ENCODE peak calls at places on chromosomes 4 and X, in four cellular contexts. D is GM12878, V is spleen, R is K562. P is an unnamed sample.

GRCh38 chr4:146432065-146432464 is 89.7 kb downstream of the SLC10A7 start:
- DNase-seq in V (no peak), D (no peak), R (no peak), P (no peak)

GRCh38 chr4:170226288-170226687 is 136.5 kb upstream of the AADAT start:
- DNase-seq in V (no peak), D (no peak), R (no peak), P (no peak)

GRCh38 chrX:153927936-153928760 is 2.1 kb upstream of the ARHGAP4 start:
- DNase-seq in R (peak; percentile 85), V (peak; percentile 99), D (peak; percentile 91), P (peak; percentile 99)

GRCh38 chrX:16487620-16488380 is 162.2 kb upstream of the S100G start:
- DNase-seq in V (no peak), R (no peak), D (no peak), P (no peak)

GRCh38 chrX:30141966-30142365 is 73.4 kb upstream of the MAGEB2 start:
- DNase-seq in D (no peak), V (no peak), R (peak; percentile 33), P (no peak)

GRCh38 chr4:1465173-1466033 is 59.2 kb upstream of the NKX1-1 start:
- DNase-seq in D (no peak), V (peak; percentile 59), R (no peak), P (no peak)

GRCh38 chr4:147749811-147750321 is 18.0 kb downstream of the ARHGAP10 start:
- DNase-seq in V (no peak), R (no peak), D (peak; percentile 73), P (no peak)

GRCh38 chrX:145825896-145826295 is 8.3 kb downstream of the SLITRK2 start:
- DNase-seq in V (no peak), R (no peak), D (no peak), P (no peak)

GRCh38 chrX:2640436-2641150 is 50.5 kb upstream of the CD99 start:
- DNase-seq in R (no peak), V (no peak), D (no peak), P (no peak)

GRCh38 chr4:86223472-86223871 is 136.4 kb downstream of the MAPK10 start:
- DNase-seq in D (no peak), V (no peak), R (peak; percentile 27), P (no peak)

GRCh38 chrX:10939384-10939783 is 171.7 kb upstream of the HCCS start:
- DNase-seq in D (no peak), V (no peak), R (no peak), P (no peak)
- TF ChIP-seq POLR2AphosphoS5 in D (no peak), V (no peak), R (no peak), P (no peak)

GRCh38 chr4:80207172-80207583 is 9.9 kb downstream of the PRDM8 start:
- DNase-seq in D (no peak), R (no peak), V (no peak), P (no peak)

GRCh38 chr4:80206541-80207171 is 9.4 kb downstream of the PRDM8 start:
- DNase-seq in R (no peak), D (no peak), V (no peak), P (no peak)

GRCh38 chr4:80207664-80208063 is 10.4 kb downstream of the PRDM8 start:
- DNase-seq in D (no peak), V (no peak), R (no peak), P (no peak)

GRCh38 chr4:80204433-80204832 is 7.1 kb downstream of the PRDM8 start:
- DNase-seq in D (no peak), V (no peak), R (no peak), P (no peak)

DNA sequence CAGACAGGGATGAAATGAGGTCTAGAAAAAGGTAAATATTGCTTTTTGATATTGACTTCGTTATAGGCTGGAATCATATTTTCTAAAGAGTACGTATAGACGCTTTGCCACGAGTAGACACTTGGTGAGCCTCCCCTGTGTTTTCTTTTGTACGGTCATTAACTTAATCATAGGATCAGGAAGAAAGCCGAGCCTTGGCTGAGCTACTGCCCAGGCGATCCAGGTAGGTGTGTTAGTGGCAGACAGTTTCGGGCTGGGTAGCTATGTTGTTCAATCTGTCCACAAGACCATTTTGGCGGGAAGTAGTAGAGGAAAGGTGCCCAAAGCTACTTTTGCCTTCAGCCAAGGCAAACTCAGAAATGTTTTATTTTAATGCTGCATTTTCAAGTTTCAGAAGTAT is 8.8 kb downstream of the PRDM8 start:
- DNase-seq in D (no peak), V (no peak), R (no peak), P (no peak)
- TF ChIP-seq POLR2AphosphoS5 in D (no peak), V (no peak), R (no peak), P (no peak)

DNA sequence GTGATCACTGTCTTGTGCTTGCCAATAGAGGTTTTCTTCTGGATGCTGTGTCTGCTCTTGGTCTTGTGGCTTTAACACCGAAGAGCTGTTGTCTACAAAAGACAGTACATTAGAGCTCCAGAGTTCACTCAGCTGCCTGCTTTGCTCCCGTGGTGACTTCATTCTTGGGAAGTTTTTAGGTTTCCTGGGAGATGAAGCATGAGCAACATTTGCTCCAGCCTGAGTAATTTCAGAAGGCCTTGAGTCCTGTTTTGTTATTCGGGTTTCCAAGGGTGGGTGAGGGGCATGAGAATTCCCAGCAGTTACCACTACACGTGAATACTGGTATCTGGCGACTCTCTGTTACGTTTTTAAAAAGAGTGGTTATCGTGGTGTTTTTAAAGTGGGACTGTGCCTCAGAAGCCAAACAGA is 189.2 kb downstream of the SHROOM3 start:
- DNase-seq in R (no peak), V (no peak), D (no peak), P (no peak)
- TF ChIP-seq POLR2AphosphoS5 in R (no peak), V (peak; percentile 8), D (no peak), P (no peak)

DNA sequence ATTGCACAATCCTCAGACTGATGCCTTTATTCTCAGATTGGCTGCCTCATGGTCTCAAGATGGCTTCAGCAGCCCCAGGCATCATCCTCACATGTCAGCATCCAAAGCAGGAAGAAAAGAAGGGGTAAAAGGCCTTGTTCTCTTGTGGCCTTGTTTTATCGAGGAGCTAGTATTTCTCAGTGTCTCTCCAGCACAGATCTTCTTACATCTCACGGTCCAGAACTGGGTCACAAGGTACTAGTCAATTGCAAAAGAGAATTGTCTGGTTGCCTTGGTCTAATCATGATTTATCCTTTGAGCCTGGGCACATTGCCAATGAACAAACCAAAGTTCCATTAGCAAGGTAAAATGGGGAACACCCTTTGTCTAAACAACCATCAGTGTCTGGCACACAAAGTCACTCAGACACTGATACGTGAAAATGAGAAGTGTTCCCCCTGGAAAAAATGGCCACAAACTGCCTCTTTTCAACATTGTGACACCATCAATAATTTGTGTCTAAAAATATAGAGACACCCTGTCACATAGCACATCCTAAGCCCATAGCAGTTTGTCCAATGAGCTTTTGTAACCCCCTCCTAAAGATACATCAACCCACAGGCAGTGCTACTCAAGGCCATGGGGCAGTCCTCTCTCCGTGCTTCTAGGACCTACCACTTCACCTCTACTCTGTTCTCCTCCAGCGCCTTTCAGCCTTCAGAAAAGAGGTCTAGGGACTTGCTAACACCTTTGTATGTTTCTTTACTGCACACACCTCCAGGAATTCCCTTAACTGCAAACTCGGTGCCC is 534.4 kb downstream of the MID1IP1 start:
- DNase-seq in R (no peak), D (no peak), V (no peak), P (no peak)
- TF ChIP-seq POLR2AphosphoS5 in R (no peak), D (no peak), V (no peak), P (no peak)

DNA sequence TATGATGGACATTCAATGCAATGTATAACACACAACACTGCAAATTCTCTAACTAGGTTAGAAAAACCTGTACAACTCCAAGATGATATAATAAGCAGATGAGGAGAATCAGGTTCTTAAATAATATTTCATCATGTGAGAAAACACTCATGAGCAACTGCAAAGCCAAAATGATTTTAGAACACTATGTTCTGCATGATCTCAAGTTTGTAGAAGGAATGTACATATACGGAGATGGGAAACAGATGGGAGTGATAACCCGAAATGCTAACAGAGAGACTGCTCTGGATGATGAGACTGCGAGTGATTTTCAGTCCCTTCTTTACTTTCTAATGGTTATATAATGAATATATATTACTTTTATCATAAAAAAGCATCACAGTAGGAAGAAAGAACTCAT is 80.9 kb downstream of the PCYT1B start:
- DNase-seq in R (no peak), V (no peak), D (no peak), P (no peak)
- TF ChIP-seq POLR2AphosphoS5 in R (no peak), V (no peak), D (no peak), P (no peak)

GRCh38 chrX:68995780-68996551 is 167.1 kb downstream of the EFNB1 start:
- DNase-seq in R (no peak), V (no peak), D (no peak), P (no peak)
- TF ChIP-seq POLR2AphosphoS5 in R (no peak), V (no peak), D (no peak), P (no peak)

GRCh38 chr4:121380448-121381147 is at the start of gene QRFPR:
- DNase-seq in D (no peak), R (no peak), V (peak; percentile 73), P (peak; percentile 5)
- TF ChIP-seq POLR2AphosphoS5 in D (no peak), R (no peak), V (no peak), P (no peak)

GRCh38 chr4:40243390-40243948 is 46.6 kb downstream of the RHOH start:
- DNase-seq in D (no peak), R (no peak), V (peak; percentile 79), P (no peak)

GRCh38 chr4:40246938-40247337 is 50.1 kb downstream of the RHOH start:
- DNase-seq in V (no peak), D (no peak), R (no peak), P (no peak)

GRCh38 chr4:40247350-40247749 is 50.5 kb downstream of the RHOH start:
- DNase-seq in R (no peak), V (peak; percentile 89), D (no peak), P (no peak)

GRCh38 chr4:40246547-40246900 is 49.7 kb downstream of the RHOH start:
- DNase-seq in D (no peak), V (no peak), R (no peak), P (no peak)

DNA sequence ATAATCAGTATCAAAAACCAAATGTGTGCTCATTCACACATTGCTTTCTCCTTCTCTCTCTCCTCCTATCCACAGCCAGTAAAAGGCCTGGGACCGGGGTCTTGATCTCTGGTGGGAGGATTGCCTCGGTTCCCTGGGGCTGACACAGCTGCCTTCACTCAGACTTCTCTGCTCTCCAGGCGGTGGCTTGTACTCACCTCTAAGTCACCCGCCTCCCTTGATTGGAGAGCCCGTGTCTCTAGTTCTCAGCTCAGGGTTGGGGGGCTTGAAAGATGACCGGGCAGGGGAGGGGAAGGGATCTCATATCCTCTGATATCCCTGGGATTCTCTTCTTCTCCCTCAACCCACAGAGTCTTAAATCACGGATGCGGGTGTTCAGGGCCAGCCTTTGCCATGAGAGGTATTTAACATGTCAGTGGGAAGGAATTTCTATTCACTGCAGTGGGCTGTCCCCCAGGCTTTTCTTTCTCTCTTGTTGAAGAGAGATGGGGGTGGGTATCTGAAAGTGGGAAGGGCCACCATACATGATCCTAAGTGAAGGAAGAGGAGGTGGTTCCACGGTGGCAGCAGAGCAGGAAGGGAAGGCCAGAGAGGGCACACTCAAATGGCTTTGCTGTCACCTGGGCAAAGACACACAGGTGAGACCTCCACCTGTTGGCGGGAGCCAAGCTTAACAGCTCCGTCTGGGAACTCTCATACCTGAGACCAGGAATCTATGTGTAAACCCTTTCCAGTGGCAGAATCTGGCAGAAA is 49.1 kb downstream of the RHOH start:
- DNase-seq in R (no peak), D (no peak), V (no peak), P (no peak)
- TF ChIP-seq POLR2AphosphoS5 in R (no peak), D (peak; percentile 45), V (no peak), P (peak; percentile 75)

P was measured in GM12892.